ENCODE peak calls at places on chromosomes 1 and 21, in eight cellular contexts. One of them, this sample, is unnamed.
A peak's percentile ranks its signal among the peaks of the same experiment; 100 is the strongest.

GRCh38 chr1:182301026-182301436 is 90.6 kb downstream of the GLUL start:
- DNase-seq in heart left ventricle: no peak
- DNase-seq in choroid plexus epithelial cell: no peak
- DNase-seq in pancreas: no peak
- DNase-seq in upper lobe of right lung: no peak
- DNase-seq in spleen: no peak
- DNase-seq in AG04449: no peak
- DNase-seq in nephron progenitor cell: no peak
- DNase-seq in this sample: no peak

GRCh38 chr1:168321945-168322344 is 41.3 kb downstream of the TBX19 start:
- DNase-seq in upper lobe of right lung: no peak
- DNase-seq in heart left ventricle: no peak
- DNase-seq in nephron progenitor cell: no peak
- DNase-seq in spleen: no peak
- DNase-seq in AG04449: no peak
- DNase-seq in pancreas: no peak
- DNase-seq in choroid plexus epithelial cell: peak; percentile 77
- DNase-seq in this sample: no peak

GRCh38 chr1:8944006-8944405 is 1.7 kb upstream of the CA6 start:
- DNase-seq in pancreas: no peak
- DNase-seq in nephron progenitor cell: no peak
- DNase-seq in AG04449: no peak
- DNase-seq in heart left ventricle: no peak
- DNase-seq in choroid plexus epithelial cell: no peak
- DNase-seq in upper lobe of right lung: no peak
- DNase-seq in spleen: no peak
- DNase-seq in this sample: no peak

GRCh38 chr1:234746798-234747196 is 136.8 kb upstream of the IRF2BP2 start:
- DNase-seq in choroid plexus epithelial cell: no peak
- DNase-seq in AG04449: no peak
- DNase-seq in upper lobe of right lung: peak; percentile 44
- DNase-seq in heart left ventricle: no peak
- DNase-seq in pancreas: no peak
- DNase-seq in spleen: no peak
- DNase-seq in nephron progenitor cell: no peak
- DNase-seq in this sample: no peak

GRCh38 chr1:22143065-22143514 is at the start of gene WNT4:
- DNase-seq in upper lobe of right lung: peak; percentile 81
- DNase-seq in choroid plexus epithelial cell: peak; percentile 20
- DNase-seq in pancreas: peak; percentile 36
- DNase-seq in AG04449: no peak
- DNase-seq in heart left ventricle: no peak
- DNase-seq in spleen: no peak
- DNase-seq in nephron progenitor cell: peak; percentile 68
- DNase-seq in this sample: no peak

GRCh38 chr1:85544689-85545203 is 35.8 kb upstream of the CCN1 start:
- DNase-seq in choroid plexus epithelial cell: peak; percentile 56
- DNase-seq in spleen: no peak
- DNase-seq in nephron progenitor cell: peak; percentile 10
- DNase-seq in upper lobe of right lung: no peak
- DNase-seq in pancreas: peak; percentile 43
- DNase-seq in heart left ventricle: no peak
- DNase-seq in AG04449: no peak
- DNase-seq in this sample: peak; percentile 43

GRCh38 chr1:192826791-192827477 is 18.1 kb downstream of the RGS2 start:
- DNase-seq in choroid plexus epithelial cell: no peak
- DNase-seq in nephron progenitor cell: no peak
- DNase-seq in upper lobe of right lung: no peak
- DNase-seq in spleen: no peak
- DNase-seq in pancreas: no peak
- DNase-seq in heart left ventricle: no peak
- DNase-seq in AG04449: no peak
- DNase-seq in this sample: peak; percentile 46

GRCh38 chr1:31926846-31927660 is 11.1 kb downstream of the PTP4A2 start:
- DNase-seq in pancreas: no peak
- DNase-seq in nephron progenitor cell: no peak
- DNase-seq in upper lobe of right lung: no peak
- DNase-seq in AG04449: no peak
- DNase-seq in spleen: no peak
- DNase-seq in choroid plexus epithelial cell: no peak
- DNase-seq in heart left ventricle: no peak
- DNase-seq in this sample: no peak

GRCh38 chr1:192445849-192446489 is 129.2 kb downstream of the RGS21 start:
- DNase-seq in heart left ventricle: no peak
- DNase-seq in pancreas: no peak
- DNase-seq in nephron progenitor cell: peak; percentile 61
- DNase-seq in upper lobe of right lung: no peak
- DNase-seq in AG04449: no peak
- DNase-seq in choroid plexus epithelial cell: peak; percentile 70
- DNase-seq in spleen: no peak
- DNase-seq in this sample: no peak

GRCh38 chr1:77039739-77040138 is 172.5 kb downstream of the ST6GALNAC5 start:
- DNase-seq in choroid plexus epithelial cell: peak; percentile 99
- DNase-seq in pancreas: no peak
- DNase-seq in heart left ventricle: no peak
- DNase-seq in upper lobe of right lung: no peak
- DNase-seq in AG04449: peak; percentile 92
- DNase-seq in spleen: no peak
- DNase-seq in nephron progenitor cell: no peak
- DNase-seq in this sample: peak; percentile 84

GRCh38 chr1:231800071-231800470 is 173.5 kb downstream of the DISC1 start:
- DNase-seq in choroid plexus epithelial cell: peak; percentile 47
- DNase-seq in nephron progenitor cell: no peak
- DNase-seq in heart left ventricle: no peak
- DNase-seq in pancreas: no peak
- DNase-seq in AG04449: no peak
- DNase-seq in upper lobe of right lung: no peak
- DNase-seq in spleen: no peak
- DNase-seq in this sample: no peak

GRCh38 chr1:191432817-191433216 is 725.4 kb upstream of the RGS18 start:
- DNase-seq in choroid plexus epithelial cell: no peak
- DNase-seq in spleen: no peak
- DNase-seq in upper lobe of right lung: no peak
- DNase-seq in heart left ventricle: no peak
- DNase-seq in AG04449: no peak
- DNase-seq in nephron progenitor cell: no peak
- DNase-seq in pancreas: no peak
- DNase-seq in this sample: no peak

GRCh38 chr1:226654046-226654445 is 85.0 kb downstream of the ITPKB start:
- DNase-seq in heart left ventricle: peak; percentile 28
- DNase-seq in pancreas: no peak
- DNase-seq in spleen: peak; percentile 74
- DNase-seq in upper lobe of right lung: no peak
- DNase-seq in choroid plexus epithelial cell: peak; percentile 80
- DNase-seq in AG04449: no peak
- DNase-seq in nephron progenitor cell: peak; percentile 33
- DNase-seq in this sample: no peak

GRCh38 chr1:206608108-206608698 is 4.1 kb downstream of the EIF2D start:
- DNase-seq in spleen: no peak
- DNase-seq in upper lobe of right lung: no peak
- DNase-seq in heart left ventricle: no peak
- DNase-seq in pancreas: no peak
- DNase-seq in nephron progenitor cell: peak; percentile 63
- DNase-seq in AG04449: no peak
- DNase-seq in choroid plexus epithelial cell: peak; percentile 57
- DNase-seq in this sample: no peak

GRCh38 chr21:29753216-29753615 is 186.6 kb downstream of the GRIK1 start:
- DNase-seq in AG04449: no peak
- DNase-seq in spleen: no peak
- DNase-seq in upper lobe of right lung: no peak
- DNase-seq in heart left ventricle: no peak
- DNase-seq in pancreas: no peak
- DNase-seq in nephron progenitor cell: no peak
- DNase-seq in choroid plexus epithelial cell: peak; percentile 41
- DNase-seq in this sample: no peak

GRCh38 chr1:67420835-67421492 is 9.2 kb downstream of the SERBP1 start:
- DNase-seq in AG04449: no peak
- DNase-seq in heart left ventricle: no peak
- DNase-seq in nephron progenitor cell: no peak
- DNase-seq in pancreas: no peak
- DNase-seq in choroid plexus epithelial cell: no peak
- DNase-seq in upper lobe of right lung: no peak
- DNase-seq in spleen: no peak
- DNase-seq in this sample: no peak

GRCh38 chr1:119083980-119084379 is 56.5 kb downstream of the WARS2 start:
- DNase-seq in pancreas: no peak
- DNase-seq in nephron progenitor cell: no peak
- DNase-seq in spleen: no peak
- DNase-seq in AG04449: no peak
- DNase-seq in upper lobe of right lung: no peak
- DNase-seq in heart left ventricle: no peak
- DNase-seq in choroid plexus epithelial cell: no peak
- DNase-seq in this sample: no peak

GRCh38 chr1:231584117-231584516 is 42.5 kb upstream of the DISC1 start:
- DNase-seq in choroid plexus epithelial cell: peak; percentile 91
- DNase-seq in spleen: no peak
- DNase-seq in upper lobe of right lung: no peak
- DNase-seq in AG04449: peak; percentile 60
- DNase-seq in pancreas: no peak
- DNase-seq in nephron progenitor cell: no peak
- DNase-seq in heart left ventricle: no peak
- DNase-seq in this sample: no peak

GRCh38 chr21:45416619-45417018 is 11.7 kb downstream of the COL18A1 start:
- DNase-seq in nephron progenitor cell: no peak
- DNase-seq in pancreas: no peak
- DNase-seq in upper lobe of right lung: no peak
- DNase-seq in spleen: peak; percentile 50
- DNase-seq in AG04449: no peak
- DNase-seq in heart left ventricle: peak; percentile 26
- DNase-seq in choroid plexus epithelial cell: no peak
- DNase-seq in this sample: no peak

GRCh38 chr1:219264557-219264956 is 90.9 kb downstream of the LYPLAL1 start:
- DNase-seq in pancreas: no peak
- DNase-seq in nephron progenitor cell: peak; percentile 12
- DNase-seq in AG04449: no peak
- DNase-seq in heart left ventricle: no peak
- DNase-seq in spleen: no peak
- DNase-seq in choroid plexus epithelial cell: peak; percentile 66
- DNase-seq in upper lobe of right lung: no peak
- DNase-seq in this sample: no peak

DNA sequence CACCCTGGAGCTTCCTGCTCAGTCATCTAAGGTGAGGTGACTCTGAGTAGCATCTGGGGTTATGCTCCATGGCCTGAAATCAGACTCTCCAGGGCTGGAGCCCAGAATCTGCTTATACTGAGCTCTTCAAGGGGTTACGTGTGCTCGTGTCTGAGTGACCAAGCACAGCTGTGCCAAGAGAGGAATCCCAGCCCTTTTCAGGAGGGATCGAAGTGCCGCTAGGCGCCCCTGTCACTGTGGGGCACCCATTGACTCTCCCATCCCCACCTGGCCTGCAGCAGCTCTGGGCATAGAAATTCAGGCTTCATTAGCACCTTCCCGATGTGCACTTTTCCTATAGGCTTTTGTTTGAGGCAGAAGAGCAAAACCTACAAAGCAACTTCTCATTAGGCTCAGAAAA is 13.8 kb downstream of the VASH2 start:
- DNase-seq in heart left ventricle: no peak
- DNase-seq in pancreas: no peak
- DNase-seq in nephron progenitor cell: no peak
- DNase-seq in choroid plexus epithelial cell: no peak
- DNase-seq in upper lobe of right lung: no peak
- DNase-seq in spleen: no peak
- DNase-seq in AG04449: no peak
- DNase-seq in this sample: no peak
- TF ChIP-seq CTCF in heart left ventricle: no peak
- TF ChIP-seq CTCF in pancreas: no peak
- TF ChIP-seq CTCF in nephron progenitor cell: no peak
- TF ChIP-seq CTCF in choroid plexus epithelial cell: no peak
- TF ChIP-seq CTCF in upper lobe of right lung: no peak
- TF ChIP-seq CTCF in spleen: no peak
- TF ChIP-seq CTCF in AG04449: no peak
- TF ChIP-seq CTCF in this sample: no peak

GRCh38 chr1:92739669-92740524 is 45.0 kb downstream of the EVI5 start:
- DNase-seq in upper lobe of right lung: no peak
- DNase-seq in choroid plexus epithelial cell: no peak
- DNase-seq in nephron progenitor cell: no peak
- DNase-seq in pancreas: no peak
- DNase-seq in spleen: no peak
- DNase-seq in heart left ventricle: no peak
- DNase-seq in AG04449: no peak
- DNase-seq in this sample: no peak

GRCh38 chr1:92736395-92736794 is 48.5 kb downstream of the EVI5 start:
- DNase-seq in nephron progenitor cell: no peak
- DNase-seq in upper lobe of right lung: no peak
- DNase-seq in pancreas: no peak
- DNase-seq in AG04449: no peak
- DNase-seq in spleen: no peak
- DNase-seq in choroid plexus epithelial cell: peak; percentile 65
- DNase-seq in heart left ventricle: no peak
- DNase-seq in this sample: no peak
- TF ChIP-seq CTCF in nephron progenitor cell: no peak
- TF ChIP-seq CTCF in upper lobe of right lung: no peak
- TF ChIP-seq CTCF in pancreas: no peak
- TF ChIP-seq CTCF in AG04449: no peak
- TF ChIP-seq CTCF in spleen: no peak
- TF ChIP-seq CTCF in choroid plexus epithelial cell: peak; percentile 50
- TF ChIP-seq CTCF in heart left ventricle: peak; percentile 25
- TF ChIP-seq CTCF in this sample: peak; percentile 10

GRCh38 chr1:224435318-224435763 is 744 bp upstream of the WDR26 start:
- DNase-seq in pancreas: no peak
- DNase-seq in nephron progenitor cell: no peak
- DNase-seq in heart left ventricle: no peak
- DNase-seq in upper lobe of right lung: no peak
- DNase-seq in AG04449: peak; percentile 67
- DNase-seq in spleen: no peak
- DNase-seq in choroid plexus epithelial cell: peak; percentile 62
- DNase-seq in this sample: peak; percentile 51

GRCh38 chr1:224435999-224436398 is 1.4 kb upstream of the WDR26 start:
- DNase-seq in pancreas: no peak
- DNase-seq in nephron progenitor cell: no peak
- DNase-seq in upper lobe of right lung: no peak
- DNase-seq in spleen: no peak
- DNase-seq in AG04449: no peak
- DNase-seq in choroid plexus epithelial cell: no peak
- DNase-seq in heart left ventricle: no peak
- DNase-seq in this sample: no peak

GRCh38 chr1:224433671-224434446 is 738 bp downstream of the WDR26 start:
- DNase-seq in spleen: peak; percentile 92
- DNase-seq in AG04449: no peak
- DNase-seq in upper lobe of right lung: peak; percentile 78
- DNase-seq in nephron progenitor cell: peak; percentile 64
- DNase-seq in choroid plexus epithelial cell: peak; percentile 22
- DNase-seq in pancreas: peak; percentile 51
- DNase-seq in heart left ventricle: peak; percentile 73
- DNase-seq in this sample: no peak

GRCh38 chr1:224433041-224433670 is 1.4 kb downstream of the WDR26 start:
- DNase-seq in choroid plexus epithelial cell: peak; percentile 37
- DNase-seq in AG04449: no peak
- DNase-seq in heart left ventricle: peak; percentile 64
- DNase-seq in upper lobe of right lung: no peak
- DNase-seq in pancreas: peak; percentile 35
- DNase-seq in nephron progenitor cell: peak; percentile 50
- DNase-seq in spleen: peak; percentile 84
- DNase-seq in this sample: no peak

GRCh38 chr1:224434447-224435317 is at the start of gene WDR26:
- DNase-seq in pancreas: peak; percentile 86
- DNase-seq in upper lobe of right lung: peak; percentile 89
- DNase-seq in choroid plexus epithelial cell: peak; percentile 80
- DNase-seq in spleen: peak; percentile 95
- DNase-seq in heart left ventricle: peak; percentile 88
- DNase-seq in AG04449: no peak
- DNase-seq in nephron progenitor cell: peak; percentile 78
- DNase-seq in this sample: no peak
- TF ChIP-seq CTCF in pancreas: no peak
- TF ChIP-seq CTCF in upper lobe of right lung: no peak
- TF ChIP-seq CTCF in choroid plexus epithelial cell: no peak
- TF ChIP-seq CTCF in spleen: no peak
- TF ChIP-seq CTCF in heart left ventricle: no peak
- TF ChIP-seq CTCF in AG04449: peak; percentile 39
- TF ChIP-seq CTCF in nephron progenitor cell: no peak
- TF ChIP-seq CTCF in this sample: peak; percentile 30

GRCh38 chr1:50105430-50105829 is 3.3 kb upstream of the ELAVL4 start:
- DNase-seq in nephron progenitor cell: no peak
- DNase-seq in spleen: no peak
- DNase-seq in upper lobe of right lung: no peak
- DNase-seq in pancreas: no peak
- DNase-seq in choroid plexus epithelial cell: no peak
- DNase-seq in AG04449: no peak
- DNase-seq in heart left ventricle: no peak
- DNase-seq in this sample: no peak
- TF ChIP-seq CTCF in nephron progenitor cell: no peak
- TF ChIP-seq CTCF in spleen: no peak
- TF ChIP-seq CTCF in upper lobe of right lung: peak; percentile 14
- TF ChIP-seq CTCF in pancreas: no peak
- TF ChIP-seq CTCF in choroid plexus epithelial cell: no peak
- TF ChIP-seq CTCF in AG04449: no peak
- TF ChIP-seq CTCF in heart left ventricle: no peak
- TF ChIP-seq CTCF in this sample: no peak

This sample was measured in BJ.